ENCODE peak calls at places on chromosomes 12 and 14, in four cellular contexts. One of them, this sample, is unnamed.
A peak's percentile ranks its signal among the peaks of the same experiment; 100 is the strongest.

GRCh38 chr14:78302841-78303240 is 132.7 kb downstream of the NRXN3 start:
- DNase-seq in fibroblast of mammary gland: no peak
- DNase-seq in AG04450: no peak
- DNase-seq in stimulated activated CD8-positive, alpha-beta memory T cell treated with anti-CD3 and anti-CD28 coated beads, Interleukin-12 subunit alpha, Interleukin-12 subunit beta, amount 100 ng/mL, for 1 hour: no peak
- DNase-seq in this sample: no peak

GRCh38 chr12:14664434-14665023 is 31.9 kb downstream of the GUCY2C start:
- DNase-seq in fibroblast of mammary gland: peak; percentile 62
- DNase-seq in AG04450: no peak
- DNase-seq in stimulated activated CD8-positive, alpha-beta memory T cell treated with anti-CD3 and anti-CD28 coated beads, Interleukin-12 subunit alpha, Interleukin-12 subunit beta, amount 100 ng/mL, for 1 hour: peak; percentile 15
- DNase-seq in this sample: no peak

GRCh38 chr12:28963554-28963953 is 185.5 kb upstream of the FAR2 start:
- DNase-seq in fibroblast of mammary gland: peak; percentile 72
- DNase-seq in AG04450: no peak
- DNase-seq in stimulated activated CD8-positive, alpha-beta memory T cell treated with anti-CD3 and anti-CD28 coated beads, Interleukin-12 subunit alpha, Interleukin-12 subunit beta, amount 100 ng/mL, for 1 hour: no peak
- DNase-seq in this sample: no peak

GRCh38 chr12:79874665-79875064 is 60.2 kb downstream of the PPP1R12A start:
- DNase-seq in fibroblast of mammary gland: no peak
- DNase-seq in AG04450: no peak
- DNase-seq in stimulated activated CD8-positive, alpha-beta memory T cell treated with anti-CD3 and anti-CD28 coated beads, Interleukin-12 subunit alpha, Interleukin-12 subunit beta, amount 100 ng/mL, for 1 hour: no peak
- DNase-seq in this sample: no peak

GRCh38 chr12:20492251-20492728 is 124.0 kb downstream of the PDE3A start:
- DNase-seq in fibroblast of mammary gland: peak; percentile 82
- DNase-seq in AG04450: no peak
- DNase-seq in stimulated activated CD8-positive, alpha-beta memory T cell treated with anti-CD3 and anti-CD28 coated beads, Interleukin-12 subunit alpha, Interleukin-12 subunit beta, amount 100 ng/mL, for 1 hour: no peak
- DNase-seq in this sample: no peak

GRCh38 chr14:69617796-69618195 is 6.4 kb downstream of the SUSD6 start:
- DNase-seq in fibroblast of mammary gland: no peak
- DNase-seq in AG04450: no peak
- DNase-seq in stimulated activated CD8-positive, alpha-beta memory T cell treated with anti-CD3 and anti-CD28 coated beads, Interleukin-12 subunit alpha, Interleukin-12 subunit beta, amount 100 ng/mL, for 1 hour: no peak
- DNase-seq in this sample: no peak

GRCh38 chr14:77007975-77008421 is 20.5 kb downstream of the IRF2BPL start:
- DNase-seq in fibroblast of mammary gland: no peak
- DNase-seq in AG04450: no peak
- DNase-seq in stimulated activated CD8-positive, alpha-beta memory T cell treated with anti-CD3 and anti-CD28 coated beads, Interleukin-12 subunit alpha, Interleukin-12 subunit beta, amount 100 ng/mL, for 1 hour: no peak
- DNase-seq in this sample: no peak

GRCh38 chr12:57157588-57158173 is 10.3 kb upstream of the LRP1-AS start:
- DNase-seq in fibroblast of mammary gland: no peak
- DNase-seq in AG04450: no peak
- DNase-seq in stimulated activated CD8-positive, alpha-beta memory T cell treated with anti-CD3 and anti-CD28 coated beads, Interleukin-12 subunit alpha, Interleukin-12 subunit beta, amount 100 ng/mL, for 1 hour: no peak
- DNase-seq in this sample: no peak

GRCh38 chr14:73909681-73910080 is 23.0 kb downstream of the ZNF410 start:
- DNase-seq in fibroblast of mammary gland: peak; percentile 36
- DNase-seq in AG04450: no peak
- DNase-seq in stimulated activated CD8-positive, alpha-beta memory T cell treated with anti-CD3 and anti-CD28 coated beads, Interleukin-12 subunit alpha, Interleukin-12 subunit beta, amount 100 ng/mL, for 1 hour: no peak
- DNase-seq in this sample: no peak

GRCh38 chr12:114335607-114336006 is 70.3 kb downstream of the TBX5 start:
- DNase-seq in fibroblast of mammary gland: no peak
- DNase-seq in AG04450: no peak
- DNase-seq in stimulated activated CD8-positive, alpha-beta memory T cell treated with anti-CD3 and anti-CD28 coated beads, Interleukin-12 subunit alpha, Interleukin-12 subunit beta, amount 100 ng/mL, for 1 hour: no peak
- DNase-seq in this sample: no peak

GRCh38 chr12:121300083-121300819 is 3.7 kb upstream of the CAMKK2 start:
- DNase-seq in fibroblast of mammary gland: no peak
- DNase-seq in AG04450: no peak
- DNase-seq in stimulated activated CD8-positive, alpha-beta memory T cell treated with anti-CD3 and anti-CD28 coated beads, Interleukin-12 subunit alpha, Interleukin-12 subunit beta, amount 100 ng/mL, for 1 hour: no peak
- DNase-seq in this sample: no peak

GRCh38 chr12:6120796-6121473 is 3.5 kb downstream of the VWF start:
- DNase-seq in fibroblast of mammary gland: no peak
- DNase-seq in AG04450: no peak
- DNase-seq in stimulated activated CD8-positive, alpha-beta memory T cell treated with anti-CD3 and anti-CD28 coated beads, Interleukin-12 subunit alpha, Interleukin-12 subunit beta, amount 100 ng/mL, for 1 hour: no peak
- DNase-seq in this sample: no peak

GRCh38 chr14:53237488-53237887 is 84.4 kb upstream of the DDHD1 start:
- DNase-seq in fibroblast of mammary gland: no peak
- DNase-seq in AG04450: no peak
- DNase-seq in stimulated activated CD8-positive, alpha-beta memory T cell treated with anti-CD3 and anti-CD28 coated beads, Interleukin-12 subunit alpha, Interleukin-12 subunit beta, amount 100 ng/mL, for 1 hour: no peak
- DNase-seq in this sample: no peak

GRCh38 chr12:94304012-94304411 is 155.6 kb downstream of the PLXNC1 start:
- DNase-seq in fibroblast of mammary gland: no peak
- DNase-seq in AG04450: no peak
- DNase-seq in stimulated activated CD8-positive, alpha-beta memory T cell treated with anti-CD3 and anti-CD28 coated beads, Interleukin-12 subunit alpha, Interleukin-12 subunit beta, amount 100 ng/mL, for 1 hour: no peak
- DNase-seq in this sample: no peak

GRCh38 chr14:96122496-96122895 is 82.1 kb upstream of the BDKRB2 start:
- DNase-seq in fibroblast of mammary gland: peak; percentile 93
- DNase-seq in AG04450: peak; percentile 93
- DNase-seq in stimulated activated CD8-positive, alpha-beta memory T cell treated with anti-CD3 and anti-CD28 coated beads, Interleukin-12 subunit alpha, Interleukin-12 subunit beta, amount 100 ng/mL, for 1 hour: no peak
- DNase-seq in this sample: no peak

GRCh38 chr14:32883189-32883588 is 55.5 kb upstream of the NPAS3 start:
- DNase-seq in fibroblast of mammary gland: no peak
- DNase-seq in AG04450: no peak
- DNase-seq in stimulated activated CD8-positive, alpha-beta memory T cell treated with anti-CD3 and anti-CD28 coated beads, Interleukin-12 subunit alpha, Interleukin-12 subunit beta, amount 100 ng/mL, for 1 hour: no peak
- DNase-seq in this sample: no peak

GRCh38 chr14:101235042-101235871 is 326.0 kb upstream of the DIO3 start:
- DNase-seq in fibroblast of mammary gland: peak; percentile 34
- DNase-seq in AG04450: no peak
- DNase-seq in stimulated activated CD8-positive, alpha-beta memory T cell treated with anti-CD3 and anti-CD28 coated beads, Interleukin-12 subunit alpha, Interleukin-12 subunit beta, amount 100 ng/mL, for 1 hour: no peak
- DNase-seq in this sample: no peak

GRCh38 chr12:9027156-9027555 is 37.8 kb downstream of the KLRG1 start:
- DNase-seq in fibroblast of mammary gland: no peak
- DNase-seq in AG04450: no peak
- DNase-seq in stimulated activated CD8-positive, alpha-beta memory T cell treated with anti-CD3 and anti-CD28 coated beads, Interleukin-12 subunit alpha, Interleukin-12 subunit beta, amount 100 ng/mL, for 1 hour: no peak
- DNase-seq in this sample: no peak

GRCh38 chr12:65533177-65533883 is 254.8 kb downstream of the MSRB3 start:
- DNase-seq in fibroblast of mammary gland: peak; percentile 72
- DNase-seq in AG04450: no peak
- DNase-seq in stimulated activated CD8-positive, alpha-beta memory T cell treated with anti-CD3 and anti-CD28 coated beads, Interleukin-12 subunit alpha, Interleukin-12 subunit beta, amount 100 ng/mL, for 1 hour: no peak
- DNase-seq in this sample: no peak

GRCh38 chr12:58285551-58285950 is 344.2 kb downstream of the ATP23 start:
- DNase-seq in fibroblast of mammary gland: no peak
- DNase-seq in AG04450: no peak
- DNase-seq in stimulated activated CD8-positive, alpha-beta memory T cell treated with anti-CD3 and anti-CD28 coated beads, Interleukin-12 subunit alpha, Interleukin-12 subunit beta, amount 100 ng/mL, for 1 hour: no peak
- DNase-seq in this sample: no peak

GRCh38 chr14:91233936-91234790 is 10.3 kb downstream of the GPR68 start:
- DNase-seq in fibroblast of mammary gland: no peak
- DNase-seq in AG04450: no peak
- DNase-seq in stimulated activated CD8-positive, alpha-beta memory T cell treated with anti-CD3 and anti-CD28 coated beads, Interleukin-12 subunit alpha, Interleukin-12 subunit beta, amount 100 ng/mL, for 1 hour: no peak
- DNase-seq in this sample: no peak

GRCh38 chr14:98957211-98958047 is 314.6 kb downstream of the BCL11B start:
- DNase-seq in fibroblast of mammary gland: peak; percentile 92
- DNase-seq in AG04450: no peak
- DNase-seq in stimulated activated CD8-positive, alpha-beta memory T cell treated with anti-CD3 and anti-CD28 coated beads, Interleukin-12 subunit alpha, Interleukin-12 subunit beta, amount 100 ng/mL, for 1 hour: no peak
- DNase-seq in this sample: no peak

GRCh38 chr14:29796853-29797252 is 130.8 kb downstream of the PRKD1 start:
- DNase-seq in fibroblast of mammary gland: no peak
- DNase-seq in AG04450: no peak
- DNase-seq in stimulated activated CD8-positive, alpha-beta memory T cell treated with anti-CD3 and anti-CD28 coated beads, Interleukin-12 subunit alpha, Interleukin-12 subunit beta, amount 100 ng/mL, for 1 hour: no peak
- DNase-seq in this sample: no peak

GRCh38 chr14:58298880-58299664 is 717 bp downstream of the ARID4A start:
- DNase-seq in fibroblast of mammary gland: no peak
- DNase-seq in AG04450: no peak
- DNase-seq in stimulated activated CD8-positive, alpha-beta memory T cell treated with anti-CD3 and anti-CD28 coated beads, Interleukin-12 subunit alpha, Interleukin-12 subunit beta, amount 100 ng/mL, for 1 hour: no peak
- DNase-seq in this sample: peak; percentile 35

GRCh38 chr12:103824845-103825244 is 16.2 kb downstream of the NT5DC3 start:
- DNase-seq in fibroblast of mammary gland: peak; percentile 56
- DNase-seq in AG04450: no peak
- DNase-seq in stimulated activated CD8-positive, alpha-beta memory T cell treated with anti-CD3 and anti-CD28 coated beads, Interleukin-12 subunit alpha, Interleukin-12 subunit beta, amount 100 ng/mL, for 1 hour: no peak
- DNase-seq in this sample: no peak

GRCh38 chr12:3458041-3458440 is 33.0 kb upstream of the PRMT8 start:
- DNase-seq in fibroblast of mammary gland: peak; percentile 8
- DNase-seq in AG04450: no peak
- DNase-seq in stimulated activated CD8-positive, alpha-beta memory T cell treated with anti-CD3 and anti-CD28 coated beads, Interleukin-12 subunit alpha, Interleukin-12 subunit beta, amount 100 ng/mL, for 1 hour: no peak
- DNase-seq in this sample: no peak

GRCh38 chr12:132522586-132523380 is 32.8 kb downstream of the FBRSL1 start:
- DNase-seq in fibroblast of mammary gland: no peak
- DNase-seq in AG04450: no peak
- DNase-seq in stimulated activated CD8-positive, alpha-beta memory T cell treated with anti-CD3 and anti-CD28 coated beads, Interleukin-12 subunit alpha, Interleukin-12 subunit beta, amount 100 ng/mL, for 1 hour: no peak
- DNase-seq in this sample: no peak

GRCh38 chr14:20331048-20331613 is 1.9 kb downstream of the CCNB1IP1 start:
- DNase-seq in fibroblast of mammary gland: no peak
- DNase-seq in AG04450: no peak
- DNase-seq in stimulated activated CD8-positive, alpha-beta memory T cell treated with anti-CD3 and anti-CD28 coated beads, Interleukin-12 subunit alpha, Interleukin-12 subunit beta, amount 100 ng/mL, for 1 hour: no peak
- DNase-seq in this sample: no peak

GRCh38 chr14:85599939-85600338 is 70.0 kb downstream of the FLRT2 start:
- DNase-seq in fibroblast of mammary gland: peak; percentile 62
- DNase-seq in AG04450: no peak
- DNase-seq in stimulated activated CD8-positive, alpha-beta memory T cell treated with anti-CD3 and anti-CD28 coated beads, Interleukin-12 subunit alpha, Interleukin-12 subunit beta, amount 100 ng/mL, for 1 hour: no peak
- DNase-seq in this sample: no peak

GRCh38 chr12:47816646-47817271 is 2.9 kb downstream of the HDAC7 start:
- DNase-seq in fibroblast of mammary gland: no peak
- DNase-seq in AG04450: no peak
- DNase-seq in stimulated activated CD8-positive, alpha-beta memory T cell treated with anti-CD3 and anti-CD28 coated beads, Interleukin-12 subunit alpha, Interleukin-12 subunit beta, amount 100 ng/mL, for 1 hour: no peak
- DNase-seq in this sample: no peak

GRCh38 chr14:58826845-58827686 is 189.3 kb downstream of the DACT1 start:
- DNase-seq in fibroblast of mammary gland: peak; percentile 6
- DNase-seq in AG04450: no peak
- DNase-seq in stimulated activated CD8-positive, alpha-beta memory T cell treated with anti-CD3 and anti-CD28 coated beads, Interleukin-12 subunit alpha, Interleukin-12 subunit beta, amount 100 ng/mL, for 1 hour: no peak
- DNase-seq in this sample: no peak

GRCh38 chr12:92938623-92939022 is 9.5 kb upstream of the EEA1 start:
- DNase-seq in fibroblast of mammary gland: no peak
- DNase-seq in AG04450: no peak
- DNase-seq in stimulated activated CD8-positive, alpha-beta memory T cell treated with anti-CD3 and anti-CD28 coated beads, Interleukin-12 subunit alpha, Interleukin-12 subunit beta, amount 100 ng/mL, for 1 hour: no peak
- DNase-seq in this sample: no peak

GRCh38 chr12:132606466-132606865 is 3.9 kb downstream of the LRCOL1 start:
- DNase-seq in fibroblast of mammary gland: no peak
- DNase-seq in AG04450: no peak
- DNase-seq in stimulated activated CD8-positive, alpha-beta memory T cell treated with anti-CD3 and anti-CD28 coated beads, Interleukin-12 subunit alpha, Interleukin-12 subunit beta, amount 100 ng/mL, for 1 hour: no peak
- DNase-seq in this sample: no peak

GRCh38 chr12:131452444-131452860 is 258.4 kb upstream of the SFSWAP start:
- DNase-seq in fibroblast of mammary gland: no peak
- DNase-seq in AG04450: no peak
- DNase-seq in stimulated activated CD8-positive, alpha-beta memory T cell treated with anti-CD3 and anti-CD28 coated beads, Interleukin-12 subunit alpha, Interleukin-12 subunit beta, amount 100 ng/mL, for 1 hour: no peak
- DNase-seq in this sample: no peak

GRCh38 chr12:123421314-123421713 is 15.2 kb downstream of the RILPL2 start:
- DNase-seq in fibroblast of mammary gland: no peak
- DNase-seq in AG04450: no peak
- DNase-seq in stimulated activated CD8-positive, alpha-beta memory T cell treated with anti-CD3 and anti-CD28 coated beads, Interleukin-12 subunit alpha, Interleukin-12 subunit beta, amount 100 ng/mL, for 1 hour: no peak
- DNase-seq in this sample: no peak

GRCh38 chr12:113016796-113017195 is 38.5 kb downstream of the OAS2 start:
- DNase-seq in fibroblast of mammary gland: no peak
- DNase-seq in AG04450: no peak
- DNase-seq in stimulated activated CD8-positive, alpha-beta memory T cell treated with anti-CD3 and anti-CD28 coated beads, Interleukin-12 subunit alpha, Interleukin-12 subunit beta, amount 100 ng/mL, for 1 hour: no peak
- DNase-seq in this sample: no peak

GRCh38 chr14:67187210-67187609 is 2.0 kb upstream of the GARIN2 start:
- DNase-seq in fibroblast of mammary gland: peak; percentile 83
- DNase-seq in AG04450: no peak
- DNase-seq in stimulated activated CD8-positive, alpha-beta memory T cell treated with anti-CD3 and anti-CD28 coated beads, Interleukin-12 subunit alpha, Interleukin-12 subunit beta, amount 100 ng/mL, for 1 hour: no peak
- DNase-seq in this sample: no peak

GRCh38 chr14:24311837-24312615 is 724 bp downstream of the LTB4R start:
- DNase-seq in fibroblast of mammary gland: peak; percentile 36
- DNase-seq in AG04450: no peak
- DNase-seq in stimulated activated CD8-positive, alpha-beta memory T cell treated with anti-CD3 and anti-CD28 coated beads, Interleukin-12 subunit alpha, Interleukin-12 subunit beta, amount 100 ng/mL, for 1 hour: no peak
- DNase-seq in this sample: no peak

GRCh38 chr14:54440454-54440853 is 720 bp downstream of the CNIH1 start:
- DNase-seq in fibroblast of mammary gland: peak; percentile 15
- DNase-seq in AG04450: no peak
- DNase-seq in stimulated activated CD8-positive, alpha-beta memory T cell treated with anti-CD3 and anti-CD28 coated beads, Interleukin-12 subunit alpha, Interleukin-12 subunit beta, amount 100 ng/mL, for 1 hour: no peak
- DNase-seq in this sample: no peak

This sample was measured in T-cell.